ENCODE peak calls at places on chromosomes 3 and 15, in nine cellular contexts. S is lower leg skin, D is IMR-90, X is choroid plexus epithelial cell, K is fibroblast of mammary gland, T is ovary, A is HepG2, H is tibial artery, L is GM06990. F is an unnamed sample.

GRCh38 chr15:43215961-43216360 is 4.9 kb downstream of the EPB42 start:
- DNase-seq in X (peak), H (peak), L (no peak), T (no peak), D (peak), A (no peak), S (peak), K (no peak), F (no peak)

GRCh38 chr3:85842081-85842480 is 883.3 kb downstream of the CADM2 start:
- DNase-seq in A (no peak), L (no peak), D (no peak), K (no peak), H (no peak), S (no peak), X (no peak), T (no peak), F (no peak)

GRCh38 chr3:27840807-27841594 is 118.9 kb upstream of the EOMES start:
- DNase-seq in T (no peak), D (no peak), S (no peak), A (no peak), K (no peak), L (no peak), X (no peak), H (no peak), F (no peak)

GRCh38 chr3:58188173-58188564 is 22.6 kb downstream of the DNASE1L3 start:
- DNase-seq in K (no peak), X (no peak), S (no peak), T (no peak), H (no peak), L (no peak), A (no peak), D (no peak), F (no peak)

GRCh38 chr15:74200871-74201419 is 1.6 kb downstream of the STRA6 start:
- DNase-seq in S (no peak), X (peak), K (peak), A (no peak), D (peak), H (no peak), T (peak), L (no peak), F (peak)

GRCh38 chr15:60096157-60096556 is 92.0 kb downstream of the FOXB1 start:
- DNase-seq in S (no peak), T (no peak), D (peak), K (peak), X (peak), H (no peak), L (no peak), A (no peak), F (no peak)

GRCh38 chr3:149179225-149179624 is 42.4 kb downstream of the CP start:
- DNase-seq in K (peak), S (no peak), A (no peak), T (no peak), L (no peak), H (no peak), X (peak), D (peak), F (no peak)

GRCh38 chr3:19934098-19934566 is at the start of gene EFHB:
- DNase-seq in K (peak), H (no peak), S (no peak), X (peak), D (peak), T (no peak), A (peak), L (no peak), F (no peak)

DNA sequence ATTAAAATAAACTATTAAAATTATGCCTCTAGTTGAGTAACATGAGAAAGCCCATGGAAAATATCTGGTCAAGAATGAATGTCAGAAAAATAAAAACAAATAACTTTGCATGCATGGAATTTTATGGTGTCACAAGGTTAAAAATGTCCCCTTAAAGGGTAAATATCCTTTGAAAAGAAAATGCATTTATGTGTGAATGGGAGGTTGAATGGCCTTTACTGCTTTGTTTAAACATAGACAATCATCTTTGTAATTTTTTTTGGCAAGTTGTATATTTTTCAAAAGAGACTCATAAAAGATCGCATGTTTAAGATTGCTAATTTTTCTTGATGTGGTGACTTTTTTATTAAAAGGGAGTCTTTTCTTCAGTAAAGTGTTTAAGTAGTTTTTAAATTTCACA is 564.2 kb downstream of the NR2F2 start:
- DNase-seq in K (no peak), D (no peak), H (no peak), X (peak), T (no peak), S (no peak), L (no peak), A (no peak), F (no peak)
- TF ChIP-seq CTCF in K (no peak), D (no peak), H (no peak), X (no peak), T (no peak), S (no peak), L (no peak), A (no peak), F (no peak)

GRCh38 chr15:66189291-66189690 is 64.3 kb downstream of the MEGF11 start:
- DNase-seq in X (no peak), L (no peak), K (no peak), T (no peak), H (no peak), A (no peak), S (peak), D (no peak), F (no peak)

GRCh38 chr15:66186049-66186825 is 67.3 kb downstream of the MEGF11 start:
- DNase-seq in D (no peak), L (no peak), S (peak), T (no peak), X (no peak), A (no peak), K (peak), H (no peak), F (no peak)

GRCh38 chr15:66187271-66187670 is 66.3 kb downstream of the MEGF11 start:
- DNase-seq in L (no peak), A (no peak), D (no peak), S (peak), T (no peak), K (no peak), H (no peak), X (no peak), F (no peak)

GRCh38 chr15:66184936-66185790 is 68.4 kb downstream of the MEGF11 start:
- DNase-seq in A (no peak), D (no peak), X (no peak), T (no peak), S (peak), H (no peak), K (no peak), L (no peak), F (no peak)

GRCh38 chr15:66188464-66188863 is 65.1 kb downstream of the MEGF11 start:
- DNase-seq in D (no peak), H (no peak), S (peak), X (no peak), K (no peak), T (no peak), A (no peak), L (no peak), F (no peak)
- TF ChIP-seq CTCF in D (no peak), H (no peak), S (no peak), X (no peak), K (no peak), T (no peak), A (peak), L (no peak), F (no peak)

GRCh38 chr3:32733631-32734229 is 48.7 kb downstream of the CNOT10 start:
- DNase-seq in A (peak), H (no peak), S (no peak), K (peak), X (peak), D (peak), L (peak), T (no peak), F (no peak)
- TF ChIP-seq CTCF in A (peak), H (peak), S (no peak), K (peak), X (peak), D (peak), L (peak), T (no peak), F (peak)

DNA sequence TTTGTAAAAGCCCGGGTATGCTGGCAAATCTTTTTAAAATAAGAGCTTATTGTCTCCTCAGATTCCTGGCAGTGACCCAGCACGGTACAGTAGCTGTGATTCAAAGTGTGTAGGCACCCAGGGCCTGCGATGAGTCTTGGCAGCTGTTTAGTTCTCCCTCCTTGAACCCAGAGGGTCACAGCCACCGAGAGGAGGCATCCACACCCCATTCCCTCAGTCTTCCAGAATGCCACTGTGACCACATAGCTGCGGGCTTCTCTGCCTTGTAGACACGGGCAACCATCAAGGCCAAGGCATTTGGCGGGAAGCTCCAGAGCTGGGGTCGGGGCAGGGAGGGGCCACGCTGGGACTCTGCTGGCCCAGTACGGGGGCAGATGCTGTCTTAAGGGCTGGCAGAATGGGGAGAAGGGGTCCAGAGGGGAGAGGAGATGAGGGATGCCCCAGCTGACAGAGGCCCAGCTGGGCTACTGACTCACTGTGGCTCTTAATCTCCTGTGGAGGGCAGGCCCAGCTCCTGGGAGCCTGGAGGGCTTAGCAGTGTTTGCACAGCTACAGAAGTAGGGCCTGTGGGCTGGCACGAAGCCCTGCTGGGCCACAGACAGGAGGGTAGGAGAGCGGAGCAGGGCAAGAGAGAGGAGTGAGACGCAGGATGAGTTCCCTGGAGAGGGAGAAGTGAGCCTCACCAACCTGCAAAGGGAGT is 68.8 kb upstream of the DLG1 start:
- DNase-seq in L (no peak), A (peak), K (peak), X (peak), D (peak), T (no peak), S (peak), H (peak), F (peak)
- TF ChIP-seq CTCF in L (no peak), A (peak), K (no peak), X (no peak), D (no peak), T (no peak), S (no peak), H (no peak), F (no peak)

F was measured in osteocyte.